ENCODE peak calls at places on chromosomes 12 and 14, in six cellular contexts. G is A549, A is WERI-Rb-1, V is GDM1, E is caudate nucleus, Y is HCT116. Q is an unnamed sample.

GRCh38 chr12:41100572-41100971 is 87.5 kb upstream of the PDZRN4 start:
- DNase-seq in G (no peak), A (no peak), V (no peak), E (no peak), Y (no peak), Q (no peak)

GRCh38 chr12:124692443-124692842 is 125.0 kb upstream of the NCOR2 start:
- DNase-seq in G (no peak), A (no peak), V (no peak), E (no peak), Y (no peak), Q (no peak)

GRCh38 chr12:94570161-94570560 is 80.2 kb downstream of the TMCC3 start:
- DNase-seq in G (no peak), A (no peak), V (no peak), E (no peak), Y (peak; percentile 8), Q (no peak)

GRCh38 chr14:64266206-64266605 is 28.0 kb downstream of the ESR2 start:
- DNase-seq in G (no peak), A (no peak), V (no peak), E (no peak), Y (no peak), Q (no peak)

GRCh38 chr12:4819654-4820053 is 90.1 kb upstream of the KCNA1 start:
- DNase-seq in G (no peak), A (no peak), V (peak; percentile 27), E (no peak), Y (no peak), Q (no peak)

GRCh38 chr12:121812320-121812871 is 8.6 kb downstream of the SETD1B start:
- DNase-seq in G (peak; percentile 92), A (no peak), V (no peak), E (no peak), Y (no peak), Q (no peak)

GRCh38 chr12:95700316-95700785 is 90.2 kb downstream of the NTN4 start:
- DNase-seq in G (no peak), A (no peak), V (no peak), E (no peak), Y (no peak), Q (no peak)

GRCh38 chr14:24157331-24157730 is 3.7 kb upstream of the IRF9 start:
- DNase-seq in G (no peak), A (no peak), V (no peak), E (no peak), Y (no peak), Q (no peak)

GRCh38 chr12:3672113-3672509 is 80.8 kb downstream of the CRACR2A start:
- DNase-seq in G (no peak), A (no peak), V (no peak), E (no peak), Y (no peak), Q (no peak)

GRCh38 chr12:51270067-51270846 is at the start of gene SMAGP:
- DNase-seq in G (peak; percentile 61), A (peak; percentile 76), V (no peak), E (peak; percentile 8), Y (no peak), Q (peak; percentile 49)

GRCh38 chr12:46368138-46368537 is 4.4 kb downstream of the SLC38A2 start:
- DNase-seq in G (no peak), A (no peak), V (no peak), E (no peak), Y (no peak), Q (no peak)

GRCh38 chr14:73717998-73718741 is 4.0 kb upstream of the PNMA1 start:
- DNase-seq in G (no peak), A (no peak), V (no peak), E (no peak), Y (no peak), Q (no peak)

GRCh38 chr14:97021571-97022171 is 224.5 kb downstream of the VRK1 start:
- DNase-seq in G (peak; percentile 34), A (no peak), V (no peak), E (no peak), Y (peak; percentile 18), Q (no peak)

GRCh38 chr14:101125313-101125712 is 221.8 kb upstream of the RTL1 start:
- DNase-seq in G (no peak), A (no peak), V (no peak), E (no peak), Y (no peak), Q (no peak)

GRCh38 chr12:13870255-13870654 is 111.1 kb downstream of the GRIN2B start:
- DNase-seq in G (no peak), A (no peak), V (no peak), E (no peak), Y (no peak), Q (no peak)

GRCh38 chr14:60250318-60251035 is 1.5 kb downstream of the PPM1A start:
- DNase-seq in G (no peak), A (peak; percentile 39), V (no peak), E (no peak), Y (peak; percentile 6), Q (no peak)

GRCh38 chr14:101364503-101365328 is 196.6 kb upstream of the DIO3 start:
- DNase-seq in G (no peak), A (no peak), V (no peak), E (no peak), Y (no peak), Q (no peak)

GRCh38 chr14:104392396-104393198 is 187.0 kb upstream of the C14orf180 start:
- DNase-seq in G (no peak), A (no peak), V (no peak), E (no peak), Y (no peak), Q (no peak)

GRCh38 chr12:31325524-31325875 is 450 bp downstream of the SINHCAF start:
- DNase-seq in G (no peak), A (peak; percentile 15), V (no peak), E (no peak), Y (no peak), Q (no peak)

GRCh38 chr12:108156717-108157116 is 27.6 kb downstream of the WSCD2 start:
- DNase-seq in G (no peak), A (no peak), V (no peak), E (no peak), Y (no peak), Q (no peak)

GRCh38 chr12:32586390-32586789 is 92.7 kb upstream of the DNM1L start:
- DNase-seq in G (no peak), A (no peak), V (peak; percentile 25), E (no peak), Y (no peak), Q (no peak)

GRCh38 chr12:56087220-56087619 is 7.3 kb downstream of the ERBB3 start:
- DNase-seq in G (no peak), A (no peak), V (no peak), E (no peak), Y (no peak), Q (no peak)

GRCh38 chr12:69966409-69966808 is 141.4 kb downstream of the MYRFL start:
- DNase-seq in G (peak; percentile 28), A (no peak), V (no peak), E (no peak), Y (peak; percentile 65), Q (no peak)

GRCh38 chr12:2348477-2348852 is 295.7 kb downstream of the CACNA1C start:
- DNase-seq in G (no peak), A (no peak), V (no peak), E (no peak), Y (no peak), Q (no peak)

GRCh38 chr12:110906088-110906487 is 14.3 kb downstream of the MYL2 start:
- DNase-seq in G (no peak), A (no peak), V (no peak), E (no peak), Y (no peak), Q (no peak)

GRCh38 chr12:116597886-116598285 is 38.7 kb downstream of the MAP1LC3B2 start:
- DNase-seq in G (no peak), A (no peak), V (no peak), E (no peak), Y (no peak), Q (no peak)

GRCh38 chr12:21877583-21877982 is 63.6 kb downstream of the ABCC9 start:
- DNase-seq in G (no peak), A (no peak), V (no peak), E (no peak), Y (no peak), Q (no peak)

GRCh38 chr12:126636798-126637197 is 1571.6 kb downstream of the AACS start:
- DNase-seq in G (no peak), A (no peak), V (no peak), E (no peak), Y (no peak), Q (no peak)

Q was measured in activated gamma-delta T cell.